ENCODE peak calls at places on chromosomes 4 and X, in eight cellular contexts. E, U, B, V, Q, T, L and I are unnamed samples.

GRCh38 chr4:10947898-10948297 is 263.3 kb upstream of the CLNK start:
- DNase-seq in T (no peak), U (no peak), B (no peak), L (no peak), E (no peak), Q (no peak), V (no peak), I (no peak)

GRCh38 chr4:152956650-152957436 is 20.7 kb downstream of the FHDC1 start:
- DNase-seq in Q (no peak), E (no peak), L (no peak), T (no peak), U (no peak), V (no peak), B (peak; percentile 64), I (no peak)

GRCh38 chr4:110484767-110485166 is 8.8 kb downstream of the ENPEP start:
- DNase-seq in T (no peak), B (peak; percentile 90), V (no peak), L (no peak), E (peak; percentile 66), Q (peak; percentile 31), U (no peak), I (no peak)

GRCh38 chr4:20422398-20422797 is 170.7 kb downstream of the SLIT2 start:
- DNase-seq in V (peak; percentile 62), T (peak; percentile 76), Q (peak; percentile 21), L (no peak), B (peak; percentile 52), U (no peak), E (no peak), I (no peak)

GRCh38 chrX:133666256-133666655 is 251.0 kb upstream of the GPC4 start:
- DNase-seq in V (no peak), T (no peak), U (no peak), B (no peak), L (no peak), Q (no peak), E (no peak), I (no peak)

GRCh38 chr4:55851885-55852284 is 1.6 kb upstream of the EXOC1 start:
- DNase-seq in U (peak; percentile 12), L (no peak), V (no peak), T (no peak), E (no peak), B (no peak), Q (no peak), I (no peak)

GRCh38 chrX:32448320-32448719 is 763.0 kb downstream of the DMD start:
- DNase-seq in E (no peak), V (no peak), T (no peak), Q (no peak), U (no peak), L (no peak), B (no peak), I (no peak)

GRCh38 chr4:39698424-39699009 is 581 bp downstream of the UBE2K start:
- DNase-seq in L (peak; percentile 85), E (peak; percentile 72), U (peak; percentile 19), Q (peak; percentile 48), T (peak; percentile 50), V (peak; percentile 62), B (no peak), I (peak; percentile 90)

GRCh38 chrX:40908026-40908425 is 172.7 kb upstream of the MED14 start:
- DNase-seq in T (no peak), E (no peak), U (no peak), V (no peak), B (peak; percentile 49), Q (no peak), L (no peak), I (no peak)

GRCh38 chr4:76704133-76704881 is 193.6 kb downstream of the SOWAHB start:
- DNase-seq in L (no peak), T (no peak), U (no peak), B (peak; percentile 81), Q (no peak), V (no peak), E (no peak), I (no peak)

GRCh38 chr4:123783091-123783765 is 386.6 kb downstream of the SPRY1 start:
- DNase-seq in B (peak; percentile 80), Q (no peak), L (no peak), V (no peak), U (no peak), E (no peak), T (no peak), I (no peak)

GRCh38 chr4:174262624-174263444 is 20.6 kb downstream of the FBXO8 start:
- DNase-seq in U (no peak), E (no peak), Q (no peak), V (no peak), L (no peak), T (no peak), B (no peak), I (no peak)

GRCh38 chr4:174255790-174256189 is 27.7 kb downstream of the FBXO8 start:
- DNase-seq in B (peak; percentile 92), U (no peak), V (no peak), L (peak; percentile 17), Q (no peak), E (no peak), T (no peak), I (no peak)

GRCh38 chr4:174256277-174256713 is 27.2 kb downstream of the FBXO8 start:
- DNase-seq in T (no peak), E (no peak), L (no peak), Q (no peak), V (no peak), U (no peak), B (peak; percentile 63), I (no peak)

GRCh38 chr4:174260099-174260498 is 23.4 kb downstream of the FBXO8 start:
- DNase-seq in Q (no peak), U (no peak), B (peak; percentile 85), V (no peak), E (no peak), T (no peak), L (no peak), I (no peak)

GRCh38 chr4:174259580-174259979 is 23.9 kb downstream of the FBXO8 start:
- DNase-seq in V (no peak), U (no peak), Q (no peak), T (no peak), E (no peak), B (no peak), L (no peak), I (no peak)
- TF ChIP-seq CTCF in V (no peak), U (no peak), Q (no peak), T (no peak), E (no peak), B (no peak), L (no peak), I (no peak)

DNA sequence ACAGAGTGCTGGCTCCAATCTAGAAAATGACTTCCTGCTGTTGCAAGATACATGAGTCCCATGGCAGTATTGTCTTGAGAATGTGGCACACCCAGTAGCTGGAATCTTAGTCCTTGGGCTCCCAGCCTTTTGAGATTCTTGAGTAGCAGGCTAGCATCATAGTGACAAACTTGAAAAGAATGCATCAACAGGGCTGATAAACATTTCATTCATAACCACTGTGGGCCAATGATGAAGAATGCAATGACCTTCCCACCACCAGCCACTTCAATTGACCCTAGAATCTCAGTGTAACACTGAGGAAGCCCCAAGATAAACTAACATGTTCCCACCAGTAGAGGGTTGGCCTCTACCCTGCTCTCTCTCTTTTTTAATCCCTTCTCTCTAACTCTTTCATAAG is 329.3 kb downstream of the GBA3 start:
- DNase-seq in V (no peak), E (no peak), Q (no peak), U (no peak), B (peak; percentile 9), L (no peak), T (no peak), I (no peak)
- TF ChIP-seq CTCF in V (no peak), E (no peak), Q (no peak), U (no peak), B (no peak), L (no peak), T (no peak), I (no peak)

GRCh38 chr4:5125326-5125725 is 74.0 kb downstream of the STK32B start:
- DNase-seq in U (no peak), E (peak; percentile 49), T (no peak), Q (no peak), V (no peak), B (no peak), L (no peak), I (no peak)

GRCh38 chr4:5122114-5122513 is 70.8 kb downstream of the STK32B start:
- DNase-seq in U (no peak), B (no peak), L (no peak), Q (no peak), E (no peak), V (no peak), T (no peak), I (no peak)

GRCh38 chr4:5127556-5127955 is 76.3 kb downstream of the STK32B start:
- DNase-seq in B (peak; percentile 55), U (no peak), V (no peak), Q (no peak), T (no peak), E (no peak), L (no peak), I (no peak)

GRCh38 chr4:5126857-5127256 is 75.6 kb downstream of the STK32B start:
- DNase-seq in T (no peak), B (peak; percentile 17), E (no peak), Q (no peak), L (no peak), U (no peak), V (no peak), I (no peak)

DNA sequence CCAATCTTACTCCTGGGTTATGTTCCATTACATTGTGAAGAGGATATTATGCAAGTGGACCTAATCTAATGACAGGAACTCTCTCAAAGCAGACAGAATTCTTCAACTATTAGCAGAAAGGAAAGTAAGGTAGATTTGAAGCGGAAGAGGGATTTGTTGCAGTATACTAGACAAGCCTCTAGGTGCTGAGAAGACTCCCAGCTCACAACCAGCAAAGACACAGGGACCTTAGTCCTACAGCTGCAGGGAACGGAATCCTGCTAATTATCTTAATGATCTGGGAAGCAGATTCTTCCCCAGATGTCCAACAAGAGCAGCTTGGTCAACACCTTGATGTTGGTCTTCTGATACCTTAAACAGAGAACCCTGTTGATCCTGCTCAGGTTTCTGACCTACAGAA is 73.6 kb downstream of the STK32B start:
- DNase-seq in U (no peak), Q (no peak), T (no peak), V (no peak), E (no peak), L (no peak), B (no peak), I (no peak)
- TF ChIP-seq CTCF in U (no peak), Q (no peak), T (no peak), V (no peak), E (no peak), L (no peak), B (no peak), I (no peak)

DNA sequence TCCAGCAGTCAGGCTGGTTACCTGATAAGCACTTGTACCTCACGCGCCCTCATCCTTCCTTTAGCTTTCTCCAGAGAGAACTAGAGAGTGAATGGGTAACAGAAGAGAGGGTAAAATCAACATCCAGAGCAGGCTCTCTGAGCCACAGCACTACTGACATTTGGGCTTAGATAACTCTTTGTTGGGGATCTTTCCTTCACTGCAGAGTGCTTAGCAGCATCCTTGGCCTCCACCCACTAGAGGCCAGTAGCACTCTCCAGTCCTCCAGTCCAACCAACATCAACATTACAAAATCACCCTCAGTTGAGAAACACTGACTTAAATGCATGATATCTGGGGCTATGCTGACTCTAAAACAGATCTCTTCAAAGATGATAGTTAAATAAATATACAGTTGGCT is 220.7 kb downstream of the TACR3 start:
- DNase-seq in Q (no peak), B (no peak), E (no peak), V (no peak), U (no peak), L (no peak), T (no peak), I (no peak)
- TF ChIP-seq CTCF in Q (no peak), B (no peak), E (no peak), V (no peak), U (no peak), L (no peak), T (no peak), I (no peak)